ENCODE peak calls at places on chromosomes 11 and 22, in six cellular contexts. One of them, this sample, is unnamed.

GRCh38 chr11:2519879-2520735 is 75.3 kb downstream of the KCNQ1 start:
- DNase-seq in neural progenitor cell: peak; percentile 1
- DNase-seq in ovary: peak; percentile 4
- DNase-seq in mammary epithelial cell: no peak
- DNase-seq in pancreas: peak; percentile 8
- DNase-seq in Peyer's patch: peak; percentile 13
- DNase-seq in this sample: no peak

GRCh38 chr11:113577356-113578163 is 102.4 kb upstream of the DRD2 start:
- DNase-seq in Peyer's patch: no peak
- DNase-seq in neural progenitor cell: no peak
- DNase-seq in pancreas: peak; percentile 11
- DNase-seq in ovary: no peak
- DNase-seq in mammary epithelial cell: peak; percentile 14
- DNase-seq in this sample: no peak

GRCh38 chr11:80388536-80388935 is 947.7 kb upstream of the TENM4 start:
- DNase-seq in mammary epithelial cell: no peak
- DNase-seq in ovary: no peak
- DNase-seq in Peyer's patch: no peak
- DNase-seq in neural progenitor cell: no peak
- DNase-seq in pancreas: no peak
- DNase-seq in this sample: no peak

GRCh38 chr11:117191680-117192400 is 7.3 kb upstream of the TAGLN start:
- DNase-seq in ovary: no peak
- DNase-seq in pancreas: no peak
- DNase-seq in Peyer's patch: no peak
- DNase-seq in neural progenitor cell: no peak
- DNase-seq in mammary epithelial cell: no peak
- DNase-seq in this sample: peak; percentile 54

GRCh38 chr11:88626216-88626615 is 288.7 kb upstream of the CTSC start:
- DNase-seq in ovary: no peak
- DNase-seq in neural progenitor cell: no peak
- DNase-seq in pancreas: no peak
- DNase-seq in mammary epithelial cell: no peak
- DNase-seq in Peyer's patch: no peak
- DNase-seq in this sample: no peak

GRCh38 chr22:36764060-36764459 is 11.9 kb downstream of the IFT27 start:
- DNase-seq in Peyer's patch: no peak
- DNase-seq in pancreas: no peak
- DNase-seq in ovary: peak; percentile 6
- DNase-seq in neural progenitor cell: no peak
- DNase-seq in mammary epithelial cell: no peak
- DNase-seq in this sample: peak; percentile 24

GRCh38 chr11:65102142-65103095 is 6.4 kb downstream of the VPS51 start:
- DNase-seq in neural progenitor cell: no peak
- DNase-seq in ovary: no peak
- DNase-seq in Peyer's patch: no peak
- DNase-seq in mammary epithelial cell: no peak
- DNase-seq in pancreas: no peak
- DNase-seq in this sample: no peak

GRCh38 chr11:72308226-72309073 is 64.5 kb upstream of the PHOX2A start:
- DNase-seq in pancreas: peak; percentile 20
- DNase-seq in Peyer's patch: no peak
- DNase-seq in mammary epithelial cell: peak; percentile 58
- DNase-seq in neural progenitor cell: no peak
- DNase-seq in ovary: no peak
- DNase-seq in this sample: no peak

GRCh38 chr11:73273246-73273890 is 1.2 kb downstream of the P2RY6 start:
- DNase-seq in ovary: no peak
- DNase-seq in Peyer's patch: no peak
- DNase-seq in pancreas: no peak
- DNase-seq in neural progenitor cell: no peak
- DNase-seq in mammary epithelial cell: no peak
- DNase-seq in this sample: peak; percentile 13

GRCh38 chr11:39174965-39175364 is 2284.5 kb downstream of the LRRC4C start:
- DNase-seq in pancreas: no peak
- DNase-seq in mammary epithelial cell: no peak
- DNase-seq in Peyer's patch: no peak
- DNase-seq in neural progenitor cell: no peak
- DNase-seq in ovary: no peak
- DNase-seq in this sample: no peak

GRCh38 chr11:111269146-111269868 is 23.8 kb downstream of the POU2AF2 start:
- DNase-seq in Peyer's patch: no peak
- DNase-seq in pancreas: no peak
- DNase-seq in neural progenitor cell: peak; percentile 50
- DNase-seq in ovary: no peak
- DNase-seq in mammary epithelial cell: no peak
- DNase-seq in this sample: no peak

GRCh38 chr11:119315139-119316016 is 1.6 kb downstream of the MCAM start:
- DNase-seq in mammary epithelial cell: peak; percentile 56
- DNase-seq in neural progenitor cell: peak; percentile 61
- DNase-seq in pancreas: peak; percentile 61
- DNase-seq in Peyer's patch: peak; percentile 64
- DNase-seq in ovary: peak; percentile 39
- DNase-seq in this sample: no peak

GRCh38 chr11:120630100-120630499 is 118.6 kb downstream of the GRIK4 start:
- DNase-seq in pancreas: no peak
- DNase-seq in neural progenitor cell: no peak
- DNase-seq in ovary: no peak
- DNase-seq in Peyer's patch: no peak
- DNase-seq in mammary epithelial cell: no peak
- DNase-seq in this sample: no peak

GRCh38 chr11:46489668-46490560 is 98.3 kb upstream of the CHRM4 start:
- DNase-seq in ovary: no peak
- DNase-seq in Peyer's patch: no peak
- DNase-seq in pancreas: peak; percentile 19
- DNase-seq in mammary epithelial cell: peak; percentile 32
- DNase-seq in neural progenitor cell: peak; percentile 55
- DNase-seq in this sample: no peak

GRCh38 chr22:50183141-50183971 is 2.4 kb upstream of the TRABD start:
- DNase-seq in Peyer's patch: no peak
- DNase-seq in mammary epithelial cell: no peak
- DNase-seq in ovary: peak; percentile 47
- DNase-seq in neural progenitor cell: no peak
- DNase-seq in pancreas: peak; percentile 37
- DNase-seq in this sample: no peak

DNA sequence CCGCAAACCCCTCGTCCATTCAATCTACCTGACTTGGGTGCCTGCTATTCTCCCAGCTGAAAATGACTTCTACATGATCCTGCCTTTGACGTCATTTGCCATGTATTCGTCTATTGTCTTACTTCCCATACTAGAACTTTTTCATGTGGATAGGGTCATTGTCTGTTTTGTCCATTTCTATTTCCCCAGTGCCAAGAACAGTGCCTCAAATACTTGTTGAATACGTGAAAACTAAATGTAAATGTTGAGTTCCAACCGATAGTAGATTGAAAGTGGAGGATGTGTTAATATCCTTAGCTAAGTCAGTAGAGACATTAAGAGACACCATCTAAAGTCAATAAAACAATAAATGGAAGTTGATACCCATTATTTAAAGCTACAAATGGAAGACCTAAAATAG is 920 bp downstream of the TRIM68 start:
- DNase-seq in mammary epithelial cell: no peak
- DNase-seq in pancreas: no peak
- DNase-seq in neural progenitor cell: no peak
- DNase-seq in ovary: no peak
- DNase-seq in Peyer's patch: no peak
- DNase-seq in this sample: no peak
- H3K27ac ChIP-seq in mammary epithelial cell: peak overlapping the region; percentile 57
- H3K27ac ChIP-seq in pancreas: peak overlapping the region; percentile 34
- H3K27ac ChIP-seq in neural progenitor cell: no peak overlapping the region
- H3K27ac ChIP-seq in ovary: peak overlapping the region; percentile 86
- H3K27ac ChIP-seq in Peyer's patch: no peak overlapping the region
- H3K27ac ChIP-seq in this sample: peak overlapping the region; percentile 49

DNA sequence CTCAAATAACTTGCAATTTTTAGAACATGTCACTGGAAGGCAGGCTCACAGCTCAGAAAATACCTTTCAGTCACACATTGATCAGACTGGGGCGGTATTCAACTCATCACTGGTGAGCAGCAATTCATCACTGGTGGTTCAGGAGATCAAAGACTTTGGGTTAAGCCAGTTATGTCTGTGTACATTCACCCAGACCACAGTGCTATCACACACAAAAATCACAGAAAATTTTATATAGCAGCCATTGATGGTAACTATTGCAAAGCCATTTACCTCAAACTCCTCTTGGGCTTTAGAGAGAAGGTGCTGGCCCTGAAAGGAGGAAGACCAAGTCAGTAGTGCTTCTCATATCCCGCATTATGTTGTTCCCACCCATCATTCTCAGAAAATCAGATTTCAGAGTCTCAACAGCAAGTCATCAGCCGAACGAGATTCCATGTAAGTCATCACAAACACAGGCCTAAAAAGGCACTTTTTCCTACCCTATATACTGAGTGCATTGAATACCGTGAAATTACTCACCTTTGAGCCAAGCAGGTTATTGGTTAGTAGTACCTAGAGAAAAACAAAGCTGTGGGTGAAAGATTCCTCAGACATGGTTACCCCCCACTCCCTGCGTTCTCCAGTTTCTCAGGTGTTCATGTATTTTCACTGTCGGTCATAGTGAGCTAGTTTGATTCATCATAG is 14.0 kb upstream of the WDR74 start:
- DNase-seq in neural progenitor cell: no peak
- DNase-seq in ovary: no peak
- DNase-seq in pancreas: no peak
- DNase-seq in Peyer's patch: no peak
- DNase-seq in mammary epithelial cell: no peak
- DNase-seq in this sample: no peak
- H3K4me3 ChIP-seq in neural progenitor cell: peak overlapping the region; percentile 87
- H3K4me3 ChIP-seq in ovary: no peak overlapping the region
- H3K4me3 ChIP-seq in pancreas: peak overlapping the region; percentile 94
- H3K4me3 ChIP-seq in Peyer's patch: no peak overlapping the region
- H3K4me3 ChIP-seq in mammary epithelial cell: peak overlapping the region; percentile 86
- H3K4me3 ChIP-seq in this sample: peak overlapping the region; percentile 87

DNA sequence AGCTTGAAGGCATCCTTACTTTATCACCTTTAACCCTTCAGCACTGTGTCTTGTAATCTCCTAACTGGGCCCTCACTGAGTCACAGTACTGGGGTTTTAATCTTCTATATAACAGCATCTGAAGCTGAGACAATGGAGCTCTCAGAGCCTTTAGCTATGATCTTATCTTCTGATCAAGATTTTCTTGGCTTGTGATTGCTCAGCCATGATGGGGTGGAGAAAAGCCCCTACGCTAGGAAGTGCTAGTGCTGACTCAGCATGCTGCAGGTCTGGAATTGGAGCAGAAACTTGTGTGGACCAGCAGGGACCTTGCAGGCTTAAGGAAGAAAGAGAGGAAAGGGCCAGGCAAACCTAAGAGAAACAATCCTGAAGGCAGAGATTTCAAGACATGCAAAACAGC is 71.7 kb upstream of the EED start:
- DNase-seq in mammary epithelial cell: peak; percentile 90
- DNase-seq in neural progenitor cell: peak; percentile 18
- DNase-seq in pancreas: no peak
- DNase-seq in ovary: no peak
- DNase-seq in Peyer's patch: no peak
- DNase-seq in this sample: no peak
- H3K27ac ChIP-seq in mammary epithelial cell: peak overlapping the region; percentile 49
- H3K27ac ChIP-seq in neural progenitor cell: no peak overlapping the region
- H3K27ac ChIP-seq in pancreas: no peak overlapping the region
- H3K27ac ChIP-seq in ovary: no peak overlapping the region
- H3K27ac ChIP-seq in Peyer's patch: no peak overlapping the region
- H3K27ac ChIP-seq in this sample: peak overlapping the region; percentile 97

DNA sequence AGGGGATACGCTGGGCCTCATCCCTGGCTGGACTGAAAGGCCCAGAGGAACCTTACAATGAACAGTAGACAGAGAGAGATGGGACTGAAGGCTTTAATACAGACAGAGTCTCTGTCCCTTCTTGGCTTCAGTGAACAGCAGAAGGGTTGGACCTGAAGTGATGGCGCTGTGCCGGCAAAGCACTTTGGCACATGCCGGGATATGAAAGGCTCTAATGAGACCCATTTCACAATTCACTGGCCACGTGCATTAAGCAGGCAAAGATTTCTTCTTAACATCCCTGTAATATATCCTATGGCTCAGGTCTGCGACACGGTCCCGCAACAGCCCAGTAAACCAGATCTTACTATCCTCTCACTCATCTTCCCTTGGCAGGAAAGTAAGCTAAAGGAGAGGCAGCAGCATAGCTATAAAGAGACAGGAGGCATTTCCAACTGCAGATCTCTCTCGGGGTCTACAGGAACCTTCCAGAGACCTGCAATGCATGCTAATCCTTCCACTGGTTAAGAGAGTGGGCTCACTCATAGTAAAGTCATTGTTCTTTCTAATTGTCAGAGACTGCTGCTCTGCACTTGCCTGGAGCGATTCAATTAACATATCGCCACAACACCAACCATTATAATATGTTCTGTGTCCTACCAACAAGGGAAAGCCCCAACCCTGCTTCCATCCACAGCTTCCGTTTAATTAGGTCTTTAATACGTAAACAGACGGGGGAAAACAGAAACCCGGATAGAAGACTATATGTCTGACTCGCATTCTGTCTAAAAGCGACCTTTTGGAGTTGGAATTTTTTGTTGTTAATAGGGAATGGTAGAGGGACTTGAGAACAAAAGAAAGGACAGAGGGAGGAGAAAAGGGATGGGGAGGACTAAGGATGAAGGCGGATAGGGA is 1179.0 kb downstream of the LRRC4C start:
- DNase-seq in neural progenitor cell: no peak
- DNase-seq in ovary: no peak
- DNase-seq in mammary epithelial cell: no peak
- DNase-seq in pancreas: no peak
- DNase-seq in Peyer's patch: no peak
- DNase-seq in this sample: no peak
- H3K4me3 ChIP-seq in neural progenitor cell: no peak overlapping the region
- H3K4me3 ChIP-seq in ovary: no peak overlapping the region
- H3K4me3 ChIP-seq in mammary epithelial cell: no peak overlapping the region
- H3K4me3 ChIP-seq in pancreas: no peak overlapping the region
- H3K4me3 ChIP-seq in Peyer's patch: no peak overlapping the region
- H3K4me3 ChIP-seq in this sample: no peak overlapping the region

GRCh38 chr22:27775087-27775697 is 26.4 kb downstream of the MN1 start:
- DNase-seq in Peyer's patch: no peak
- DNase-seq in neural progenitor cell: no peak
- DNase-seq in pancreas: no peak
- DNase-seq in ovary: no peak
- DNase-seq in mammary epithelial cell: no peak
- DNase-seq in this sample: no peak

GRCh38 chr22:27773236-27773550 is 28.4 kb downstream of the MN1 start:
- DNase-seq in ovary: no peak
- DNase-seq in mammary epithelial cell: no peak
- DNase-seq in Peyer's patch: no peak
- DNase-seq in neural progenitor cell: no peak
- DNase-seq in pancreas: no peak
- DNase-seq in this sample: no peak

GRCh38 chr22:27774200-27774599 is 27.4 kb downstream of the MN1 start:
- DNase-seq in ovary: no peak
- DNase-seq in mammary epithelial cell: no peak
- DNase-seq in Peyer's patch: no peak
- DNase-seq in neural progenitor cell: no peak
- DNase-seq in pancreas: no peak
- DNase-seq in this sample: no peak

GRCh38 chr22:27771637-27772369 is 29.8 kb downstream of the MN1 start:
- DNase-seq in neural progenitor cell: no peak
- DNase-seq in Peyer's patch: no peak
- DNase-seq in ovary: no peak
- DNase-seq in pancreas: no peak
- DNase-seq in mammary epithelial cell: no peak
- DNase-seq in this sample: no peak

GRCh38 chr22:27772370-27773235 is 29.0 kb downstream of the MN1 start:
- DNase-seq in Peyer's patch: no peak
- DNase-seq in mammary epithelial cell: no peak
- DNase-seq in pancreas: no peak
- DNase-seq in ovary: no peak
- DNase-seq in neural progenitor cell: no peak
- DNase-seq in this sample: no peak
- H3K27ac ChIP-seq in Peyer's patch: no peak overlapping the region
- H3K27ac ChIP-seq in mammary epithelial cell: no peak overlapping the region
- H3K27ac ChIP-seq in pancreas: no peak overlapping the region
- H3K27ac ChIP-seq in ovary: no peak overlapping the region
- H3K27ac ChIP-seq in neural progenitor cell: peak overlapping the region; percentile 68
- H3K27ac ChIP-seq in this sample: no peak overlapping the region

This sample was measured in RWPE2.